ENCODE peak calls at places on chromosomes 4 and X, in six cellular contexts. U is DND-41, X is mesenchymal stem cell, R is HepG2, H is vagina, Q is lower lobe of right lung. Z is an unnamed sample. For H3K4me1 and H3K27me3, the result is how much of the 10 kb centered on the place peaks cover.

GRCh38 chr4:16082424-16083216 is 1.2 kb downstream of the PROM1 start:
- DNase-seq in U (no peak), X (peak), R (peak), H (no peak), Q (peak), Z (peak)

GRCh38 chr4:188110741-188111458 is 1.5 kb upstream of the TRIML2 start:
- DNase-seq in U (no peak), X (no peak), R (no peak), H (no peak), Q (no peak), Z (no peak)

GRCh38 chrX:136318166-136318565 is 17.4 kb downstream of the ADGRG4 start:
- DNase-seq in U (no peak), X (no peak), R (no peak), H (no peak), Q (no peak), Z (no peak)

GRCh38 chr4:132504438-132504837 is 644.7 kb upstream of the PCDH10 start:
- DNase-seq in U (no peak), X (peak), R (no peak), H (no peak), Q (no peak), Z (no peak)

GRCh38 chr4:26624042-26624441 is 40.2 kb downstream of the TBC1D19 start:
- DNase-seq in U (no peak), X (peak), R (no peak), H (no peak), Q (no peak), Z (no peak)

GRCh38 chr4:145680902-145681301 is 956 bp downstream of the C4orf51 start:
- DNase-seq in U (no peak), X (no peak), R (no peak), H (no peak), Q (no peak), Z (no peak)

GRCh38 chr4:108555701-108556100 is 64.7 kb upstream of the RPL34 start:
- DNase-seq in U (no peak), X (no peak), R (no peak), H (no peak), Q (no peak), Z (no peak)

GRCh38 chr4:71255966-71256365 is 82.9 kb upstream of the SLC4A4 start:
- DNase-seq in U (no peak), X (no peak), R (no peak), H (no peak), Q (no peak), Z (no peak)

GRCh38 chr4:124060261-124060918 is 652.1 kb downstream of the ANKRD50 start:
- DNase-seq in U (peak), X (peak), R (no peak), H (no peak), Q (no peak), Z (no peak)

GRCh38 chr4:55181606-55182005 is 56.2 kb upstream of the KDR start:
- DNase-seq in U (no peak), X (peak), R (no peak), H (no peak), Q (no peak), Z (no peak)

GRCh38 chr4:40524642-40525041 is 105.0 kb downstream of the RBM47 start:
- DNase-seq in U (no peak), X (no peak), R (no peak), H (no peak), Q (no peak), Z (no peak)

GRCh38 chr4:26509681-26510333 is 19.5 kb upstream of the CCKAR start:
- DNase-seq in U (no peak), X (no peak), R (no peak), H (no peak), Q (no peak), Z (no peak)

GRCh38 chr4:7054106-7054880 is 11.1 kb downstream of the TADA2B start:
- DNase-seq in U (no peak), X (no peak), R (no peak), H (no peak), Q (no peak), Z (no peak)

GRCh38 chr4:47032405-47033106 is 1.2 kb downstream of the GABRB1 start:
- DNase-seq in U (no peak), X (peak), R (peak), H (no peak), Q (peak), Z (peak)

GRCh38 chr4:65661469-65661868 is 8.8 kb downstream of the EPHA5 start:
- DNase-seq in U (no peak), X (no peak), R (no peak), H (no peak), Q (peak), Z (no peak)

GRCh38 chr4:54225671-54226398 is 3.3 kb upstream of the PDGFRA start:
- DNase-seq in U (no peak), X (peak), R (no peak), H (no peak), Q (no peak), Z (no peak)

GRCh38 chr4:56235714-56236113 is 151.6 kb downstream of the AASDH start:
- DNase-seq in U (no peak), X (no peak), R (no peak), H (no peak), Q (no peak), Z (no peak)

GRCh38 chrX:111244238-111244750 is 26.0 kb downstream of the CAPN6 start:
- DNase-seq in U (no peak), X (peak), R (peak), H (no peak), Q (no peak), Z (no peak)

GRCh38 chr4:99404595-99405287 is 30.4 kb downstream of the ADH7 start:
- DNase-seq in U (no peak), X (peak), R (no peak), H (no peak), Q (no peak), Z (no peak)

GRCh38 chr4:28402751-28403150 is 1542.1 kb downstream of the STIM2 start:
- DNase-seq in U (no peak), X (no peak), R (no peak), H (no peak), Q (no peak), Z (no peak)

GRCh38 chrX:68490644-68491043 is 8.2 kb upstream of the YIPF6 start:
- DNase-seq in U (no peak), X (peak), R (peak), H (no peak), Q (no peak), Z (no peak)

GRCh38 chr4:4812145-4812782 is 47.2 kb upstream of the MSX1 start:
- DNase-seq in U (no peak), X (no peak), R (peak), H (no peak), Q (no peak), Z (no peak)

GRCh38 chr4:35151816-35152572 is 1092.3 kb downstream of the ARAP2 start:
- DNase-seq in U (no peak), X (peak), R (peak), H (no peak), Q (no peak), Z (peak)

GRCh38 chr4:8050555-8051206 is 107.9 kb downstream of the ABLIM2 start:
- DNase-seq in U (no peak), X (peak), R (peak), H (no peak), Q (peak), Z (no peak)

GRCh38 chrX:124506031-124506430 is 159.7 kb downstream of the SH2D1A start:
- DNase-seq in U (no peak), X (peak), R (no peak), H (no peak), Q (no peak), Z (no peak)

GRCh38 chrX:39445336-39445735 is 644.1 kb downstream of the MID1IP1 start:
- DNase-seq in U (peak), X (no peak), R (no peak), H (no peak), Q (no peak), Z (no peak)

GRCh38 chr4:10527438-10527837 is 70.2 kb upstream of the ZNF518B start:
- DNase-seq in U (no peak), X (no peak), R (no peak), H (no peak), Q (no peak), Z (no peak)

GRCh38 chr4:167622481-167623240 is 388.4 kb upstream of the SPOCK3 start:
- DNase-seq in U (peak), X (peak), R (peak), H (no peak), Q (no peak), Z (peak)

GRCh38 chr4:6125103-6125651 is 75.2 kb downstream of the JAKMIP1 start:
- DNase-seq in U (no peak), X (no peak), R (no peak), H (no peak), Q (no peak), Z (no peak)

GRCh38 chr4:108683479-108683878 is 33.1 kb downstream of the OSTC start:
- DNase-seq in U (no peak), X (peak), R (peak), H (no peak), Q (no peak), Z (peak)

GRCh38 chr4:89572224-89572858 is 264.6 kb downstream of the SNCA start:
- DNase-seq in U (no peak), X (peak), R (no peak), H (no peak), Q (no peak), Z (no peak)

GRCh38 chrX:152904151-152905080 is 6.5 kb downstream of the ZNF185 start:
- DNase-seq in U (peak), X (peak), R (no peak), H (no peak), Q (no peak), Z (peak)

GRCh38 chr4:173191623-173192041 is 23.0 kb downstream of the GALNT7 start:
- DNase-seq in U (no peak), X (peak), R (no peak), H (no peak), Q (no peak), Z (no peak)

GRCh38 chr4:7867191-7867590 is 72.5 kb downstream of the AFAP1 start:
- DNase-seq in U (no peak), X (no peak), R (no peak), H (no peak), Q (no peak), Z (no peak)

GRCh38 chr4:75841641-75842520 is 60.4 kb downstream of the PPEF2 start:
- DNase-seq in U (no peak), X (peak), R (peak), H (no peak), Q (no peak), Z (peak)

GRCh38 chr4:130043796-130044195 is 947.8 kb downstream of the C4orf33 start:
- DNase-seq in U (no peak), X (peak), R (no peak), H (no peak), Q (no peak), Z (no peak)

GRCh38 chrX:110536788-110537187 is 178.1 kb downstream of the RTL9 start:
- DNase-seq in U (no peak), X (no peak), R (no peak), H (no peak), Q (no peak), Z (no peak)

GRCh38 chrX:16882702-16883486 is 12.7 kb upstream of the RBBP7 start:
- DNase-seq in U (peak), X (peak), R (peak), H (no peak), Q (peak), Z (peak)

GRCh38 chr4:23959401-23960148 is 69.7 kb upstream of the PPARGC1A start:
- DNase-seq in U (no peak), X (no peak), R (no peak), H (no peak), Q (no peak), Z (no peak)

GRCh38 chrX:151151668-151152267 is 24.6 kb upstream of the GPR50 start:
- DNase-seq in U (peak), X (peak), R (peak), H (no peak), Q (no peak), Z (no peak)

GRCh38 chrX:151155234-151155633 is 21.1 kb upstream of the GPR50 start:
- DNase-seq in U (no peak), X (no peak), R (no peak), H (no peak), Q (no peak), Z (no peak)

DNA sequence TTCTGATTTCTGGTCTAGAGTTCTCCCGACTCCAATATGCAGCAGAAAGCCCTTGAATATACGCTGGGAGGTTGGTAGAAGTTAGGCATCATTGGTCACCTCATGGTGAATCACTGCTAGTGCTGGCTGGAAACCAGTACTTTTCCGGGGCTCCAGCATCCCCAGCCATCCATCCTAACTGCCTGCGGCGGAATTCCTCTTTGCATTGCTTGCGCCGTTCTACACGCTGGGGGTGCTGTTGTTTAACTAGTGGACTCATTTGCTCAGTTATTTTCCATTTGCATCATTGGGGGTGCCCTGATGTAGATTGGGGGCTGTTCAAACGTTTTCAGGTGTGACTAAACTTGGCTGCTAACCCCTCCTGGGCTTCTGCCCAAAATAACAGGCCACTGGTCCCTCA is 23.3 kb upstream of the GPR50 start:
- DNase-seq in U (no peak), X (peak), R (peak), H (no peak), Q (no peak), Z (peak)
- H3K4me1 ChIP-seq in U (under half), X (under half), R (under half), H (under half), Q (under half), Z (under half)

GRCh38 chr4:174218127-174218790 is 65.2 kb downstream of the FBXO8 start:
- DNase-seq in U (no peak), X (peak), R (no peak), H (no peak), Q (no peak), Z (no peak)

GRCh38 chr4:174216935-174217272 is 66.6 kb downstream of the FBXO8 start:
- DNase-seq in U (no peak), X (no peak), R (no peak), H (no peak), Q (no peak), Z (no peak)

GRCh38 chr4:174215936-174216699 is 67.3 kb downstream of the FBXO8 start:
- DNase-seq in U (no peak), X (peak), R (no peak), H (no peak), Q (no peak), Z (no peak)

GRCh38 chr4:174215055-174215454 is 68.4 kb downstream of the FBXO8 start:
- DNase-seq in U (no peak), X (no peak), R (no peak), H (no peak), Q (no peak), Z (no peak)

DNA sequence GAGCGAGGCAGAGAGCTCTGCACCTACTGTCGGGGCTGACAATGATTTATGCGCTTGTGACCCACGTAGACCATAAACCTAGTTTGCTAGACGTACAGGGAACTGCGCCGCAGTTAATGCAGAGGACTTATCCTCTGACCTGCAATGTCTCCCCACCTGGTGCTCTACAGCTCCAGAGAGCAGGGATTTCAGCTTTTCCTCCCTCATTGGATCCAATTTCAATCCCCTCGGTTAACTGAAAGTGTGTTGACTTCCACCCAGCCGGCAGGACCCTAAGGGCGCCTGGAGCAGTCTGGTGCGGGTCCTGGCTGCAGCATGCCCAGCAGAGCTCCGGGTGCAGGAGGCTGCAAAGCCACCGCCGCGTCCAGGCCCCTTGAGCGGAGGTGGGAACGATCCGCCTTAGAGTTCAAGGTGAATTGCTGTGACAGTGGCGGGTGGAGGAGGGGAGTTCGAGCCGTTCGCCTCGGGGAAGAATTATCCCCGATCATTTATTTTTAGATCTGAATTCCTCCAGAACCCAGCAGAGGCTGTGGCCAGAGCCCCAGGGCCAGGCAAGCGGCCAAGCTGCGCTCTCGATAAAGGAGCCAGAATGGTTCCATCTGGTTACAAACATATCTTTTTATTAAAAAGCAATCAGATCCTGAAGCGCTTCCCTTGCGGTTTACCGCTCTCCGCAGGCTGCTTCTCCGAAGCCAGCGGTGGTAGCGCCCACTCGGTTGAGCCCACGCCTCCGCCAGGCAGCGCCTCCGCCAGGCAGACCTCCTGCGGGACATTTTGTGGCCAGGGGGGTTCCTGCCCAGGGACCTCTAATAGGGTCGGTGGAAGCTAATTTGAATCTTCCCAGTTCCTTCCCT is 66.0 kb downstream of the FBXO8 start:
- DNase-seq in U (no peak), X (peak), R (no peak), H (no peak), Q (no peak), Z (no peak)
- H3K27me3 ChIP-seq in U (under half), X (under half), R (half or more), H (under half), Q (half or more), Z (under half)

GRCh38 chr4:43619219-43619618 is 726.7 kb downstream of the GRXCR1 start:
- DNase-seq in U (no peak), X (no peak), R (no peak), H (no peak), Q (no peak), Z (no peak)
- H3K4me1 ChIP-seq in U (under half), X (under half), R (under half), H (under half), Q (under half), Z (under half)

GRCh38 chrX:49987651-49988050 is 65.3 kb downstream of the CLCN5 start:
- DNase-seq in U (no peak), X (no peak), R (no peak), H (no peak), Q (no peak), Z (no peak)
- H3K27me3 ChIP-seq in U (under half), X (under half), R (under half), H (under half), Q (under half), Z (under half)

GRCh38 chrX:37809970-37810369 is 30.1 kb downstream of the CYBB start:
- DNase-seq in U (no peak), X (no peak), R (no peak), H (no peak), Q (no peak), Z (no peak)

GRCh38 chrX:37815366-37815765 is 32.0 kb downstream of the DYNLT3 start:
- DNase-seq in U (no peak), X (no peak), R (no peak), H (no peak), Q (no peak), Z (no peak)

GRCh38 chrX:37816766-37817165 is 30.6 kb downstream of the DYNLT3 start:
- DNase-seq in U (no peak), X (no peak), R (no peak), H (no peak), Q (no peak), Z (no peak)

GRCh38 chrX:37813570-37813969 is 33.7 kb downstream of the CYBB start:
- DNase-seq in U (no peak), X (no peak), R (no peak), H (no peak), Q (no peak), Z (no peak)

GRCh38 chrX:37812110-37812509 is 32.3 kb downstream of the CYBB start:
- DNase-seq in U (peak), X (no peak), R (no peak), H (no peak), Q (no peak), Z (no peak)
- H3K4me1 ChIP-seq in U (half or more), X (under half), R (under half), H (under half), Q (under half), Z (under half)

GRCh38 chr4:190015538-190016368 is 11.3 kb downstream of the FRG2 start:
- DNase-seq in U (no peak), X (no peak), R (no peak), H (no peak), Q (no peak), Z (no peak)

GRCh38 chr4:190019023-190019858 is 7.8 kb downstream of the FRG2 start:
- DNase-seq in U (no peak), X (no peak), R (no peak), H (no peak), Q (no peak), Z (no peak)

GRCh38 chr4:190018201-190018920 is 8.7 kb downstream of the FRG2 start:
- DNase-seq in U (no peak), X (no peak), R (no peak), H (no peak), Q (no peak), Z (no peak)

GRCh38 chr4:190016369-190017289 is 10.4 kb downstream of the FRG2 start:
- DNase-seq in U (no peak), X (no peak), R (no peak), H (no peak), Q (no peak), Z (no peak)

DNA sequence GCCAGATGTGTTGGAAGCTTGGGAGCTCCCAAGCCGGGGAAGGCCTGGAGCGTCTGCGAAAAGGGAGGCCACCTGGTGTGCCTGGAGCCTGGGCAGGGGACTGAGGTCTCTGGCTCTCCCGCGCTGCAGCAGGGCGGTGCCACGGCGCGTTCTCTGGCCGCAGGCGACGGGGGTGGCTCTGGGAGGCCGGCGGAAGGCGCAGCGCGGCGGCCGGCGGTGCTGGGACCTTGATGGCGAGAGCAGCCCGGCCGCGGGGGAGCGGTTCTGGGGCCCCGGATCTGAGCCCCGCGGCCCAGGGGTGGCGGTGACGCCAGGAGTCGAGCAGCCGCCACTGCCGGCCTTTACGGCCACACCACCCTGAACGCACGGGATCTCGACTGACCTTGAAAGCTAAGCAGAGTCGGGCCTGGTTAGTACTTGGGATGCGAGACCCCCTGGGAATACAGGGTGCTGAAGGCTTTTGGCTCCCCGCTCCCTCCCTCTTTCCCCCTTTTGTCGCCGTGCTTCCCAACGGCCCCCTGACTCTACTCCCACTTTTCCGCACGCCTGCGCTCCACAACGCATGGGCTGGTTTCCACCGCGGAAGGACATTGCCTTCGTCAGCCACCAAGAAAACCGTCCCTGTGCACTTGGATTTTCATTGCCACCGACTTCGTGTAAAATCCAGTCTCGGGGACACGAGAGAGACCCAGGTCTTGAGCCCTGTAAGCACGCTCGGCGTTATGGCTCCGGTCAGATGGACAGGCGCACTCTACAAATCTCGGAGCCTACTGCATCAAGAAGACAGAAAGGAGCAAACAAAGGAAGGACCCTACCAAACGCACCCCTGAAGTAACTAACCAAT is 9.5 kb downstream of the FRG2 start:
- DNase-seq in U (no peak), X (no peak), R (no peak), H (no peak), Q (no peak), Z (no peak)
- H3K27me3 ChIP-seq in U (under half), X (half or more), R (under half), H (under half), Q (half or more), Z (under half)

GRCh38 chr4:186494496-186494895 is 60.9 kb downstream of the MTNR1A start:
- DNase-seq in U (no peak), X (no peak), R (no peak), H (no peak), Q (no peak), Z (no peak)
- H3K4me1 ChIP-seq in U (under half), X (under half), R (under half), H (under half), Q (under half), Z (under half)